ENCODE peak calls at places on chromosomes 16 and 17, in five cellular contexts. K is WERI-Rb-1, L is fibroblast of lung, I is ovary, S is heart right ventricle. R is an unnamed sample.

GRCh38 chr17:81253358-81254131 is 14.4 kb downstream of the NDUFAF8 start:
- DNase-seq in S (no peak), L (peak; percentile 10), I (peak; percentile 72), K (peak; percentile 72), R (peak; percentile 34)

GRCh38 chr17:72618018-72618509 is 474.4 kb downstream of the SLC39A11 start:
- DNase-seq in I (no peak), K (no peak), L (no peak), S (no peak), R (no peak)

GRCh38 chr16:55502801-55503366 is 6.0 kb upstream of the LPCAT2 start:
- DNase-seq in L (peak; percentile 97), I (peak; percentile 97), S (peak; percentile 88), K (peak; percentile 44), R (peak; percentile 95)

GRCh38 chr17:249236-249993 is 68.0 kb upstream of the DOC2B start:
- DNase-seq in I (peak; percentile 11), L (no peak), S (no peak), K (no peak), R (peak; percentile 16)

GRCh38 chr16:84117482-84117843 is 721 bp upstream of the MBTPS1 start:
- DNase-seq in I (no peak), K (no peak), L (peak; percentile 33), S (no peak), R (peak; percentile 32)

GRCh38 chr16:7345423-7345822 is 12.8 kb downstream of the RBFOX1 start:
- DNase-seq in I (no peak), S (peak; percentile 35), L (no peak), K (no peak), R (no peak)

GRCh38 chr17:31830971-31831755 is 27.9 kb downstream of the COPRS start:
- DNase-seq in L (peak; percentile 50), S (no peak), I (no peak), K (no peak), R (no peak)

GRCh38 chr17:75364078-75364477 is 41.4 kb downstream of the GRB2 start:
- DNase-seq in S (no peak), K (no peak), I (no peak), L (peak; percentile 92), R (no peak)

GRCh38 chr17:78338860-78339259 is 21.0 kb downstream of the SOCS3 start:
- DNase-seq in K (no peak), S (no peak), L (no peak), I (no peak), R (no peak)

GRCh38 chr16:72467157-72467759 is 295.3 kb upstream of the PMFBP1 start:
- DNase-seq in I (no peak), K (peak; percentile 10), L (peak; percentile 58), S (no peak), R (no peak)

GRCh38 chr16:11016993-11017392 is 72.6 kb downstream of the CLEC16A start:
- DNase-seq in S (peak; percentile 69), L (peak; percentile 75), K (no peak), I (no peak), R (no peak)

GRCh38 chr17:57009737-57010445 is 32.0 kb downstream of the SCPEP1 start:
- DNase-seq in I (peak; percentile 37), L (peak; percentile 31), S (peak; percentile 18), K (peak; percentile 88), R (peak; percentile 63)

GRCh38 chr16:53545433-53545832 is 42.4 kb upstream of the AKTIP start:
- DNase-seq in K (no peak), S (no peak), I (no peak), L (peak; percentile 32), R (no peak)

GRCh38 chr16:53546988-53547391 is 44.0 kb upstream of the AKTIP start:
- DNase-seq in K (peak; percentile 34), I (no peak), L (no peak), S (no peak), R (no peak)

DNA sequence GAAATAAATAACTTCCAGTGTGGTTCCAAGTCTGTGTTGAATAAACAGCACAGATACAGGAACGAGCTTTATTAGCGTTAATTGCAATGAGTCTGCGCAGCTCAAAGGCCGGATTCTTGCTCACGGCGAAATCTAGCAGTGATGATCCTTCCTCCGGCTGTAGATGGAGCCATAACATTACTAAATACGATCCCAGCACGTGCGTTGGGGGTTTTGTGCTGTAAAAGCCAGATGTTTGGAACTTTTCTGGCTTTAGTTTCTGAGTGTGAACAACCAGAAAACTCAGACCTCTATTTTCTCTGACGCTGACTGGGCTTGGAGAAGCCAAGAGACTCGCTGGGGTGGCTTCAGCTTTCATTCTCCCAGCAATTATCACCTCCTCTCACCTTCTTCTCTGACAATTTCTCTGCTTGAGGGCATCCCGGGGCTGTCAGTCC is 47.0 kb upstream of the AKTIP start:
- DNase-seq in S (no peak), L (peak; percentile 68), I (peak; percentile 55), K (peak; percentile 41), R (peak; percentile 46)
- TF ChIP-seq CTCF in S (peak; percentile 79), L (peak; percentile 79), I (peak; percentile 47), K (peak; percentile 77), R (peak; percentile 72)

GRCh38 chr17:15119928-15120327 is 145.2 kb downstream of the PMP22 start:
- DNase-seq in K (peak; percentile 87), L (no peak), I (no peak), S (no peak), R (no peak)

GRCh38 chr17:15123593-15124590 is 141.2 kb downstream of the PMP22 start:
- DNase-seq in L (peak; percentile 49), S (no peak), I (no peak), K (no peak), R (no peak)

GRCh38 chr17:15124746-15125145 is 140.4 kb downstream of the PMP22 start:
- DNase-seq in K (no peak), I (no peak), S (no peak), L (no peak), R (no peak)

GRCh38 chr17:15121426-15121825 is 143.7 kb downstream of the PMP22 start:
- DNase-seq in S (no peak), I (no peak), L (no peak), K (peak; percentile 73), R (no peak)

GRCh38 chr17:15122857-15123256 is 142.3 kb downstream of the PMP22 start:
- DNase-seq in I (no peak), K (no peak), S (no peak), L (no peak), R (no peak)
- H3K27me3 ChIP-seq in I (no peaks in the 10 kb centered on the region), K (no peaks in the 10 kb centered on the region), S (no peaks in the 10 kb centered on the region), L (no peaks in the 10 kb centered on the region), R (no peaks in the 10 kb centered on the region)

DNA sequence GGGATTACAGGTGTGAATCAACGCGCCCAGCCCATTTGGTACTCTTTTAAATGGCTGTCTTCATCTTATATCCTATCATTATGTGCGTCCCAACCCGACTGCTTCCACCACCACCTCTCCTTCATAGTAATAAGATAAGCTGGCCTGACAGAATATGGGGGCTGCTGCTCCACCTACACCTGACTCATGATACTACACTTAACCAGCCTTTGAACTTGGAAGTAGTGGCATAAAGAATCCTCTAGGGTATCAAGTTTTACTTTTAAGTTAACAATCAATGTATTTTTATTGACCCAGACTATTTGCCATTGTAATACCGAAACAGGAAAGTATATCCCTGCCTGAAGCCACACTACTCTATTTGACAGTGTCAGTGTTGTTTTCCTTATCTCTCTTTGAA is 18.8 kb downstream of the PDZD9 start:
- DNase-seq in K (no peak), S (no peak), L (no peak), I (no peak), R (no peak)
- TF ChIP-seq CTCF in K (no peak), S (no peak), L (no peak), I (no peak), R (no peak)

GRCh38 chr16:19367335-19367734 is 50.3 kb upstream of the TMC5 start:
- DNase-seq in L (no peak), K (no peak), I (no peak), S (no peak), R (no peak)
- H3K27me3 ChIP-seq in L (no peaks in the 10 kb centered on the region), K (no peaks in the 10 kb centered on the region), I (no peaks in the 10 kb centered on the region), S (no peaks in the 10 kb centered on the region), R (no peaks in the 10 kb centered on the region)

R was measured in dorsolateral prefrontal cortex.